ENCODE peak calls at places on chromosomes 1 and 21, in five cellular contexts. W is mammary epithelial cell; C is cardiac fibroblast; D is hepatocyte; G is CD4-positive, alpha-beta T cell. U is an unnamed sample.

GRCh38 chr1:192183788-192184187 is 25.5 kb downstream of the RGS18 start:
- DNase-seq in W (no peak), C (no peak), D (no peak), G (no peak), U (no peak)

GRCh38 chr1:182257369-182258063 is 134.1 kb downstream of the GLUL start:
- DNase-seq in W (no peak), C (no peak), D (peak), G (no peak), U (no peak)

GRCh38 chr1:69252696-69253095 is 315.0 kb upstream of the LRRC7 start:
- DNase-seq in W (peak), C (no peak), D (no peak), G (no peak), U (no peak)

GRCh38 chr1:175332515-175332914 is 139.9 kb upstream of the KIAA0040 start:
- DNase-seq in W (no peak), C (no peak), D (no peak), G (no peak), U (no peak)

GRCh38 chr1:65595724-65596123 is 175.3 kb downstream of the LEPR start:
- DNase-seq in W (no peak), C (no peak), D (no peak), G (no peak), U (no peak)

GRCh38 chr1:182995894-182996293 is 27.3 kb upstream of the LAMC1 start:
- DNase-seq in W (no peak), C (no peak), D (no peak), G (no peak), U (no peak)

GRCh38 chr21:46457801-46458314 is 833 bp upstream of the DIP2A start:
- DNase-seq in W (peak), C (peak), D (peak), G (no peak), U (peak)

GRCh38 chr1:228166170-228166936 is 749 bp downstream of the IBA57 start:
- DNase-seq in W (peak), C (peak), D (peak), G (peak), U (no peak)

GRCh38 chr1:41498391-41498790 is 13.9 kb upstream of the EDN2 start:
- DNase-seq in W (peak), C (no peak), D (no peak), G (no peak), U (no peak)

GRCh38 chr1:240693036-240693435 is 81.1 kb upstream of the GREM2 start:
- DNase-seq in W (no peak), C (no peak), D (no peak), G (no peak), U (no peak)

GRCh38 chr1:8911416-8912309 is 33.2 kb upstream of the ENO1 start:
- DNase-seq in W (peak), C (no peak), D (no peak), G (no peak), U (no peak)

GRCh38 chr1:233530665-233531386 is 83.1 kb upstream of the KCNK1 start:
- DNase-seq in W (peak), C (no peak), D (no peak), G (no peak), U (no peak)

GRCh38 chr1:223848536-223848935 is 2.8 kb upstream of the TP53BP2 start:
- DNase-seq in W (no peak), C (no peak), D (no peak), G (no peak), U (no peak)

GRCh38 chr1:21212126-21212525 is 35.4 kb upstream of the EIF4G3 start:
- DNase-seq in W (no peak), C (peak), D (no peak), G (no peak), U (no peak)

GRCh38 chr1:66388918-66389317 is 145.0 kb upstream of the SGIP1 start:
- DNase-seq in W (no peak), C (no peak), D (no peak), G (no peak), U (no peak)

GRCh38 chr1:233647083-233647482 is 33.2 kb downstream of the KCNK1 start:
- DNase-seq in W (no peak), C (peak), D (no peak), G (no peak), U (no peak)

GRCh38 chr1:22078133-22078532 is 25.6 kb downstream of the CDC42 start:
- DNase-seq in W (no peak), C (no peak), D (no peak), G (no peak), U (no peak)

GRCh38 chr1:212179394-212180076 is 105.7 kb upstream of the PPP2R5A start:
- DNase-seq in W (peak), C (peak), D (peak), G (no peak), U (no peak)

GRCh38 chr1:217211484-217211883 is 419.4 kb downstream of the GPATCH2 start:
- DNase-seq in W (no peak), C (no peak), D (no peak), G (no peak), U (no peak)

GRCh38 chr21:26443291-26443690 is 129.8 kb downstream of the CYYR1 start:
- DNase-seq in W (no peak), C (no peak), D (no peak), G (no peak), U (no peak)

GRCh38 chr1:151058682-151059341 is 610 bp downstream of the CDC42SE1 start:
- DNase-seq in W (peak), C (peak), D (peak), G (no peak), U (peak)

GRCh38 chr1:162035241-162035640 is 11.6 kb upstream of the OLFML2B start:
- DNase-seq in W (peak), C (peak), D (no peak), G (no peak), U (no peak)

GRCh38 chr1:99710994-99711393 is 55.4 kb downstream of the FRRS1 start:
- DNase-seq in W (no peak), C (no peak), D (no peak), G (no peak), U (no peak)
- TF ChIP-seq CTCF in W (no peak), C (no peak), D (no peak), G (no peak), U (no peak)

DNA sequence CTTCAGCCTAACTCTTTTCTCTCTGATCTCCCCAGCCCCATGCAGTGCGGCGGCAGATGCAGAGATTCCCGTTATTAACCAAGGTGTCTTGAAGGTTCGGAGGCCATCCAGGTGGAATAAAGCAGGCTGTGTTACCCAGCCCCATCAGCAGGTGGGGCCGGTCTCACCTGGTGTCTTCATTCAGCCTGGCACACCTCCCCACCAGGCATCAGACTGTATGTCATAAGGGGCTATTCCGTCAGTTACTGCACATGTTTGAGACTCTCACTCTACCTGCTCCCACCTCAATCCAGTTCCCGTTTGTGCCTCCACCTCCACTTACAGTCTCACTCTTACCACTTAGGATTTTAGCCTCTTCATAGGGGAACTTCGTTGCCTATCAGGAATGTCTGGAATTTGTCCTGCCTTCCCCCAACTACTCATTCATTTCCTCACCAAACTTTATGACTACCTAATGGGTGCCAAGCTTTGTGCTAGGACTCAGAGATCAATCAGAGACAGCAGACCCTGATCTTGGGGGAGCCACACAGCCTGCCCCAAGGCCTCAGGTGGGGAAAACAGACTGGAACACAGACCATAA is 170.2 kb downstream of the PLPP3 start:
- DNase-seq in W (peak), C (no peak), D (no peak), G (no peak), U (no peak)
- TF ChIP-seq CTCF in W (peak), C (peak), D (peak), G (no peak), U (peak)

DNA sequence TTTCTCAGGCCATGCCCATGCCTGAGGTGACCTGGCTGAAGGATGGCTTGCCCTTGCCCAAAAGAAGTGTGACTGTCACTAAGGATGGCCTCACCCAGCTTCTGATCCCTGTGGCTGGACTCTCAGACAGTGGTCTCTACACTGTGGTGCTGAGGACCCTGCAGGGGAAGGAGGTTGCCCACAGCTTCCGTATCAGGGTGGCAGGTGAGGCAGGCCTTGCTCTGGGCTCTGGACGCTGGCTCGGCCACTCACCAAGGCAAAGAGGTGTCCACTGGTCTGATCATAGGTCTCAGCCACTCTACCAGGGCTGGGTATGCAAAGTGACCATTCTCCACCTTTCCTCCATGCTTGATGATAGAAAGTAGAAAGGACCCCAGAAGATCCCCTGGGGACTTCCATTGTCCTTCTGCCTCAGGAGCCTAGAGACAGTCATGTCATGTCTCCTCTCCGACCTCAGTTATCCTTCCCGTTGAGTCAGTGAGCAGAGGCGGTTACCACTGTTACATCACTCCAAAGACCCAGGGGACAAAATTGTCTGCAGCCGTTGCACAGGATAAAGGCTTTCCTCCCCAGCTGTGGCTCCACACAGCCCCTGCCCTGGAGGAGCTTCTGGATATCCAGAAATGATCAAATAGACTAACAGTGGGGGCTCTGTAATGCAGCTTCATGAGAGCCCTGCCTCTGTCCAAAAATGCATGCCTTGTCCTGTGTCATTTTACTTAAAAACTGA is 34.2 kb downstream of the IGFN1 start:
- DNase-seq in W (no peak), C (peak), D (no peak), G (no peak), U (no peak)
- TF ChIP-seq CTCF in W (no peak), C (no peak), D (no peak), G (no peak), U (no peak)

GRCh38 chr1:218670875-218671274 is 325.7 kb downstream of the TGFB2 start:
- DNase-seq in W (no peak), C (no peak), D (no peak), G (no peak), U (no peak)

GRCh38 chr1:218676991-218677390 is 331.9 kb downstream of the TGFB2 start:
- DNase-seq in W (no peak), C (no peak), D (no peak), G (no peak), U (no peak)

GRCh38 chr1:218671573-218671972 is 326.4 kb downstream of the TGFB2 start:
- DNase-seq in W (no peak), C (no peak), D (peak), G (no peak), U (no peak)

GRCh38 chr1:218673170-218673569 is 328.0 kb downstream of the TGFB2 start:
- DNase-seq in W (no peak), C (no peak), D (no peak), G (no peak), U (no peak)

DNA sequence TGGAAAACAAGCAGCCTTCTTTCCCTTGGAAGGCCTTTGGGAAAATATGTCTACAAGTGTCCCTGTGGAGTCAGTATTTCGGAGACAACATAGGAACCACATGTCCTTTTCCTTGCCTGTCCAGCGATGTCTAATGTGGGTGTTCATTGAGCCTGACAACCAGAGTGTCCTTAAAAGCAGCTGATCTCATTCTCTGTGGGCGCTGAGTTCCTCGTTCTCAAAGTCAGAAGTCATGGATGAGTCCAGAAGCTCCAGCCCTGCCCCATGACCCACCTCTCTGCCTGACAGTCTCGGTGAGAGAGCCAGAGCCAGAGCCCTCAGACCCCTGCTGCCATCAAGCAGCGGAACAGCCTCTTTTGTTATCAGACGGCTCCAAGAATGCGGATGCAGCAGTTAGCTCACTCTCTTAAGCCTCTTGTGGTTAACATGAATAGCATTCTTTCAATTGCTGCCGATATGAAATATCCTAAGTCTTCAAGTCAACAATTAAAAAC is 329.2 kb downstream of the TGFB2 start:
- DNase-seq in W (no peak), C (peak), D (peak), G (no peak), U (peak)
- TF ChIP-seq CTCF in W (no peak), C (peak), D (peak), G (no peak), U (peak)

GRCh38 chr1:43357251-43357650 is 1.5 kb upstream of the CDC20 start:
- DNase-seq in W (no peak), C (no peak), D (no peak), G (no peak), U (no peak)
- TF ChIP-seq CTCF in W (no peak), C (no peak), D (no peak), G (no peak), U (no peak)